ENCODE peak calls at places on chromosomes 5 and 9, in eight cellular contexts. Z is transverse colon, U is body of pancreas, D is HCT116, X is heart left ventricle, T is A549, E is endothelial cell of umbilical vein, N is IMR-90. K is an unnamed sample.
A peak's percentile ranks its signal among the peaks of the same experiment; 100 is the strongest.

GRCh38 chr5:141186897-141187512 is at the start of gene PCDHB9:
- DNase-seq in T (peak; percentile 15), U (peak; percentile 15), X (no peak), Z (no peak), E (peak; percentile 3), N (peak; percentile 8), D (peak; percentile 6), K (no peak)

GRCh38 chr9:19379697-19380046 is 364 bp downstream of the RPS6 start:
- DNase-seq in T (no peak), N (peak; percentile 16), E (peak; percentile 69), U (peak; percentile 35), D (no peak), Z (peak; percentile 42), X (no peak), K (no peak)

GRCh38 chr9:128125575-128126354 is 1.8 kb downstream of the PTGES2 start:
- DNase-seq in N (no peak), T (no peak), E (no peak), X (no peak), D (no peak), Z (no peak), U (no peak), K (no peak)

GRCh38 chr5:142982821-142983200 is 212.6 kb downstream of the ARHGAP26 start:
- DNase-seq in U (no peak), Z (no peak), E (no peak), X (no peak), D (no peak), N (no peak), T (no peak), K (no peak)

GRCh38 chr5:160539431-160539830 is 117.8 kb downstream of the PTTG1 start:
- DNase-seq in Z (no peak), U (no peak), X (no peak), T (no peak), D (no peak), N (no peak), E (no peak), K (no peak)

GRCh38 chr5:179304466-179304865 is 40.8 kb downstream of the ADAMTS2 start:
- DNase-seq in U (no peak), D (no peak), T (no peak), E (no peak), X (no peak), N (peak; percentile 97), Z (no peak), K (no peak)

GRCh38 chr5:96714951-96715451 is 52.8 kb downstream of the CAST start:
- DNase-seq in N (peak; percentile 91), E (peak; percentile 50), U (peak; percentile 93), D (peak; percentile 58), Z (peak; percentile 75), T (peak; percentile 85), X (peak; percentile 60), K (peak; percentile 63)

GRCh38 chr5:132011561-132012384 is at the start of gene ACSL6:
- DNase-seq in N (no peak), X (peak; percentile 24), E (no peak), T (no peak), D (no peak), Z (peak; percentile 37), U (peak; percentile 42), K (peak; percentile 51)

GRCh38 chr9:104780796-104781395 is 17.0 kb downstream of the NIPSNAP3B start:
- DNase-seq in X (no peak), T (peak; percentile 44), D (peak; percentile 16), U (no peak), Z (no peak), E (peak; percentile 29), N (peak; percentile 32), K (no peak)

GRCh38 chr9:127132921-127133647 is 10.6 kb upstream of the ANGPTL2 start:
- DNase-seq in N (peak; percentile 75), E (no peak), X (peak; percentile 28), U (no peak), D (no peak), Z (no peak), T (peak; percentile 24), K (peak; percentile 29)

DNA sequence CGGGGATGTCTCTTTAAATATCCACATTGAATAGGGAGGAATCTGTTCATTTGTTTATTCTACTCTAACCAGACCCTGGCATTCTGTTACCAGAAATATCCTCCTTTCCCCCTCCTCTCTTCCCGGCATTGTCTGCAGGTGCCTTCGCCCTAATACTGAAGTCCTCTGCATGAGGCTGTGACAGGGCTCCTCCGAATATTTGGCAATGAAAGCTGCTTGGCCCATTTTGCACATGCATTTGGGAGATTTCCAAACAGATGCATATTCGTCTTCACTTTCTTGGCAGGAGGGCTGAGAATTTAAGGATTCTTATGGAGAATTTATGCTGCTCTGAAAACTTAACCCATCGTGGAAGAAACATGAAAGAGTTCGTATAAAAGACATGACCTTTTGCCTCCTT is 484.0 kb downstream of the ZNF608 start:
- DNase-seq in N (no peak), Z (no peak), U (no peak), E (no peak), X (no peak), T (no peak), D (no peak), K (no peak)
- H3K27ac ChIP-seq in N (no peak overlapping the region), Z (no peak overlapping the region), U (no peak overlapping the region), E (no peak overlapping the region), X (no peak overlapping the region), T (no peak overlapping the region), D (no peak overlapping the region), K (no peak overlapping the region)

GRCh38 chr5:174736351-174736721 is 12.0 kb downstream of the MSX2 start:
- DNase-seq in Z (no peak), U (no peak), D (no peak), T (no peak), X (no peak), E (no peak), N (peak; percentile 91), K (no peak)

GRCh38 chr5:174737335-174737734 is 13.0 kb downstream of the MSX2 start:
- DNase-seq in X (no peak), E (no peak), D (no peak), U (no peak), N (peak; percentile 36), Z (no peak), T (no peak), K (no peak)

GRCh38 chr5:174734571-174735497 is 10.5 kb downstream of the MSX2 start:
- DNase-seq in U (no peak), X (no peak), N (no peak), D (no peak), T (no peak), Z (no peak), E (no peak), K (no peak)

GRCh38 chr5:174736777-174737176 is 12.4 kb downstream of the MSX2 start:
- DNase-seq in E (no peak), U (no peak), X (no peak), Z (no peak), D (no peak), N (no peak), T (no peak), K (no peak)

GRCh38 chr5:174735498-174736350 is 11.3 kb downstream of the MSX2 start:
- DNase-seq in U (peak; percentile 38), E (no peak), T (peak; percentile 34), X (no peak), N (no peak), Z (no peak), D (peak; percentile 45), K (no peak)
- H3K4me3 ChIP-seq in U (no peak overlapping the region), E (no peak overlapping the region), T (peak overlapping the region; percentile 43), X (no peak overlapping the region), N (peak overlapping the region; percentile 2), Z (no peak overlapping the region), D (peak overlapping the region; percentile 47), K (no peak overlapping the region)

GRCh38 chr9:447230-448025 is 232.8 kb downstream of the DOCK8 start:
- DNase-seq in T (peak; percentile 75), E (no peak), N (peak; percentile 8), Z (peak; percentile 44), X (no peak), U (no peak), D (peak; percentile 65), K (no peak)

GRCh38 chr9:444528-444927 is 229.9 kb downstream of the DOCK8 start:
- DNase-seq in N (no peak), T (no peak), X (no peak), E (no peak), D (no peak), U (no peak), Z (no peak), K (no peak)

GRCh38 chr9:445033-445432 is 230.4 kb downstream of the DOCK8 start:
- DNase-seq in U (no peak), T (peak; percentile 20), Z (no peak), D (no peak), N (no peak), E (no peak), X (peak; percentile 37), K (peak; percentile 60)

GRCh38 chr9:450057-450456 is 235.4 kb downstream of the DOCK8 start:
- DNase-seq in D (no peak), U (no peak), E (no peak), N (no peak), Z (no peak), T (no peak), X (no peak), K (no peak)

GRCh38 chr9:446074-446699 is 231.5 kb downstream of the DOCK8 start:
- DNase-seq in T (no peak), N (no peak), Z (no peak), E (no peak), D (no peak), X (no peak), U (no peak), K (no peak)
- TF ChIP-seq POLR2A in T (no peak), N (no peak), Z (no peak), E (no peak), D (no peak), X (no peak), U (no peak), K (no peak)

DNA sequence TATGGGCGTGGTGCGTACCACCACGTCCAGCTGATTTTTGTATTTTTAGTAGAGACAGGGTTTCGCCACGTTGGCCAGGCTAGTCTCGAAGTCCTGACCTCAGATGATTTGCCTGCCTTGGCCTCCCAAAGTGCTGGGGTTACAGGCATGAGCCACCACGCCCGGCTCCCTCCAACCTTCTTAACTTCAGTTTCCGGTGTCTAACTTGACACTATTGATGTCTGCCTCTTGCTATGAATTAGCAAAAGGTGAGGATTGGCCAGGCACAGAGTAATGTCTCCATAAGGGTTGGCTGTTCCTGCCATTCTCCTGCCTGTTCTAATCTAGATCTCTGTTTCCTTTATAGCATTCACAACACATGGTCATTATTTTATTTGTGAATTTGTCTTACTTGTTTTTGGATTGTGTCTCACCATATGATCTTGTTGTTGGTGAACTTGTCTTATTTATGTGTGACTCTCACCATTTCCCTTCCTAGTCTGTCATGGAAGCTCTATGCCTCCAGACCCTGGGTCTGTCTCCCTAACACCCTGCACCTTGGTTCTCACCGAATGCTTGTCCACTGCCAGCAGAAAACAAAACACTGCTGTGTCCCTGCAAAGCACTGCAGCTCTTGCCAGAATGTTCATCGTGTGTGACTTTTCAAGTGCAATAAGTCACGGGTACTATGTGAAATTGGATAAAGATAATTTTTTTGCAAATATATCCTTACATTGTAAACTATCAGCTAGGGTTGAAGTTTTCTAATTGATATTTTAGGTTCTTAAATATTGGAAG is 26.0 kb downstream of the BASP1 start:
- DNase-seq in T (no peak), D (no peak), N (no peak), E (no peak), X (no peak), Z (no peak), U (no peak), K (no peak)
- H3K27ac ChIP-seq in T (peak overlapping the region; percentile 69), D (no peak overlapping the region), N (no peak overlapping the region), E (no peak overlapping the region), X (no peak overlapping the region), Z (no peak overlapping the region), U (no peak overlapping the region), K (no peak overlapping the region)

GRCh38 chr9:91465420-91465819 is 41.8 kb upstream of the NFIL3 start:
- DNase-seq in X (no peak), D (no peak), U (no peak), T (no peak), Z (no peak), E (no peak), N (peak; percentile 67), K (no peak)
- H3K4me3 ChIP-seq in X (no peak overlapping the region), D (no peak overlapping the region), U (no peak overlapping the region), T (no peak overlapping the region), Z (no peak overlapping the region), E (no peak overlapping the region), N (no peak overlapping the region), K (no peak overlapping the region)

GRCh38 chr5:177509991-177510566 is 453 bp upstream of the DOK3 start:
- DNase-seq in E (no peak), Z (no peak), X (no peak), T (no peak), U (no peak), D (no peak), N (no peak), K (no peak)
- TF ChIP-seq POLR2A in E (no peak), Z (no peak), X (no peak), T (no peak), U (no peak), D (no peak), N (no peak), K (no peak)